ENCODE peak calls at places on chromosomes 6 and 20, in five cellular contexts. O is ovary, U is IMR-90, R is retinal pigment epithelial cell, Y is GM13976. E is an unnamed sample.

GRCh38 chr20:3681931-3682820 is at the start of gene ADAM33:
- DNase-seq in O (peak; percentile 63), U (no peak), R (no peak), Y (no peak), E (peak; percentile 71)

GRCh38 chr6:33851959-33852358 is 48.2 kb upstream of the MLN start:
- DNase-seq in O (no peak), U (no peak), R (no peak), Y (no peak), E (no peak)

GRCh38 chr20:58175425-58175824 is 53.0 kb downstream of the ANKRD60 start:
- DNase-seq in O (no peak), U (no peak), R (no peak), Y (no peak), E (no peak)

GRCh38 chr6:155026366-155027045 is 31.4 kb downstream of the TIAM2 start:
- DNase-seq in O (peak; percentile 13), U (peak; percentile 76), R (peak; percentile 68), Y (no peak), E (peak; percentile 52)

GRCh38 chr6:2403546-2403945 is 158.1 kb upstream of the GMDS start:
- DNase-seq in O (no peak), U (no peak), R (no peak), Y (no peak), E (no peak)

GRCh38 chr6:156773935-156774871 is 3.0 kb upstream of the ARID1B start:
- DNase-seq in O (no peak), U (no peak), R (no peak), Y (no peak), E (no peak)

GRCh38 chr6:42086046-42086664 is 35.8 kb downstream of the TAF8 start:
- DNase-seq in O (no peak), U (no peak), R (no peak), Y (no peak), E (no peak)

GRCh38 chr20:52965819-52966218 is 6.3 kb upstream of the TSHZ2 start:
- DNase-seq in O (no peak), U (no peak), R (no peak), Y (no peak), E (no peak)

GRCh38 chr6:28104392-28105250 is 19.8 kb upstream of the ZSCAN16 start:
- DNase-seq in O (peak; percentile 69), U (peak; percentile 70), R (peak; percentile 38), Y (peak; percentile 93), E (peak; percentile 71)

GRCh38 chr6:21101694-21102093 is 491.9 kb upstream of the SOX4 start:
- DNase-seq in O (no peak), U (no peak), R (no peak), Y (no peak), E (no peak)

GRCh38 chr20:50003253-50003656 is 20.5 kb downstream of the SNAI1 start:
- DNase-seq in O (no peak), U (peak; percentile 95), R (no peak), Y (no peak), E (no peak)

GRCh38 chr6:98678481-98678880 is 155.9 kb upstream of the POU3F2 start:
- DNase-seq in O (no peak), U (no peak), R (no peak), Y (no peak), E (no peak)

GRCh38 chr20:13022401-13023170 is 13.8 kb downstream of the SPTLC3 start:
- DNase-seq in O (no peak), U (peak; percentile 82), R (no peak), Y (no peak), E (no peak)

GRCh38 chr6:158958504-158959386 is 41.3 kb downstream of the RSPH3 start:
- DNase-seq in O (no peak), U (no peak), R (no peak), Y (no peak), E (no peak)
- TF ChIP-seq CTCF in O (no peak), U (no peak), R (peak; percentile 20), Y (peak; percentile 16), E (no peak)

GRCh38 chr6:45305546-45305945 is 22.6 kb upstream of the RUNX2 start:
- DNase-seq in O (no peak), U (peak; percentile 62), R (no peak), Y (no peak), E (no peak)

GRCh38 chr6:45314146-45314545 is 14.0 kb upstream of the RUNX2 start:
- DNase-seq in O (no peak), U (no peak), R (no peak), Y (no peak), E (no peak)

DNA sequence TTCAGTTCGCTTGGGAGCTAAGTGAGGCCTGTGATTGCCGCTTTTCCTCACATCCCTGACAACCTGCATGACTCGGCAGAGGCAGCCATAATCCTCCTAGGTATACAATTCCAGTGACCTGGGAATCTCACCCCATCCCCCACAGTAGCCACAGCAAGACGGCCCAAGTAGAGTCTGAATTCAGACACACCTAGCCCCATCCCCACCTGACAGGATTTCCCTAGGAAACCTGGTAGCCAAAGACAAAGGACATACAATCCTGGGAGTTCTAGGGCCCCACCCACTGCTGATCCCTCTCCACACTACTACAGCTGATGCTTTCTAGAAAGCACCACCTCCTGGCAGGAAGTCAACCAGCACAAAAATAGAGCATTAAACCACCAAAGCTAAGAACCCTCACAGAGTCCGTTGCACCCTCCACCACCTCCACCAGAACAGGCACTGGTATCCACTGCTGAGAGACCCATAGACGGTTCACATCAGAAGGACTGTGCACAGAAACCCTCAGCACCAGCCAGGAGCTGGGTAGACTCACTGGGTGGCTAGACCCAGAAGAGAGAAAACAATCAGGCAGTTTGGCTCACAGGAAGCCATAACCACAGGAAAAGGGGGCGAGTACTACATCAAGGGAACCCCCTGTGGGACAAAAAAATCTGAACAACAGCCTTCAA is 17.9 kb upstream of the RUNX2 start:
- DNase-seq in O (no peak), U (no peak), R (no peak), Y (no peak), E (no peak)
- TF ChIP-seq CTCF in O (no peak), U (no peak), R (no peak), Y (no peak), E (no peak)

GRCh38 chr6:132023490-132023889 is 72.3 kb upstream of the CCN2 start:
- DNase-seq in O (no peak), U (no peak), R (no peak), Y (no peak), E (no peak)
- TF ChIP-seq CTCF in O (no peak), U (peak; percentile 9), R (no peak), Y (no peak), E (no peak)

GRCh38 chr6:37988131-37988530 is 168.6 kb downstream of the ZFAND3 start:
- DNase-seq in O (no peak), U (peak; percentile 89), R (no peak), Y (no peak), E (no peak)

GRCh38 chr6:37985355-37985754 is 165.8 kb downstream of the ZFAND3 start:
- DNase-seq in O (no peak), U (no peak), R (no peak), Y (no peak), E (no peak)

GRCh38 chr6:37987008-37987407 is 167.5 kb downstream of the ZFAND3 start:
- DNase-seq in O (no peak), U (peak; percentile 60), R (no peak), Y (no peak), E (no peak)

GRCh38 chr6:37988696-37989095 is 169.2 kb downstream of the ZFAND3 start:
- DNase-seq in O (no peak), U (no peak), R (no peak), Y (no peak), E (no peak)

GRCh38 chr6:37987559-37987958 is 168.0 kb downstream of the ZFAND3 start:
- DNase-seq in O (no peak), U (no peak), R (no peak), Y (no peak), E (no peak)
- TF ChIP-seq CTCF in O (no peak), U (no peak), R (no peak), Y (no peak), E (no peak)

GRCh38 chr6:66926060-66926459 is 1219.0 kb upstream of the EYS start:
- DNase-seq in O (no peak), U (no peak), R (no peak), Y (no peak), E (no peak)
- TF ChIP-seq CTCF in O (no peak), U (no peak), R (no peak), Y (no peak), E (peak; percentile 8)

GRCh38 chr6:166512567-166512966 is 73.9 kb downstream of the RAMACL start:
- DNase-seq in O (no peak), U (no peak), R (no peak), Y (peak; percentile 63), E (no peak)

GRCh38 chr6:166511316-166511715 is 75.2 kb downstream of the RAMACL start:
- DNase-seq in O (no peak), U (no peak), R (no peak), Y (no peak), E (no peak)

GRCh38 chr6:166514196-166514595 is 72.3 kb downstream of the RAMACL start:
- DNase-seq in O (no peak), U (peak; percentile 4), R (no peak), Y (no peak), E (no peak)

GRCh38 chr6:166516256-166516655 is 70.2 kb downstream of the RAMACL start:
- DNase-seq in O (no peak), U (peak; percentile 18), R (no peak), Y (no peak), E (no peak)

DNA sequence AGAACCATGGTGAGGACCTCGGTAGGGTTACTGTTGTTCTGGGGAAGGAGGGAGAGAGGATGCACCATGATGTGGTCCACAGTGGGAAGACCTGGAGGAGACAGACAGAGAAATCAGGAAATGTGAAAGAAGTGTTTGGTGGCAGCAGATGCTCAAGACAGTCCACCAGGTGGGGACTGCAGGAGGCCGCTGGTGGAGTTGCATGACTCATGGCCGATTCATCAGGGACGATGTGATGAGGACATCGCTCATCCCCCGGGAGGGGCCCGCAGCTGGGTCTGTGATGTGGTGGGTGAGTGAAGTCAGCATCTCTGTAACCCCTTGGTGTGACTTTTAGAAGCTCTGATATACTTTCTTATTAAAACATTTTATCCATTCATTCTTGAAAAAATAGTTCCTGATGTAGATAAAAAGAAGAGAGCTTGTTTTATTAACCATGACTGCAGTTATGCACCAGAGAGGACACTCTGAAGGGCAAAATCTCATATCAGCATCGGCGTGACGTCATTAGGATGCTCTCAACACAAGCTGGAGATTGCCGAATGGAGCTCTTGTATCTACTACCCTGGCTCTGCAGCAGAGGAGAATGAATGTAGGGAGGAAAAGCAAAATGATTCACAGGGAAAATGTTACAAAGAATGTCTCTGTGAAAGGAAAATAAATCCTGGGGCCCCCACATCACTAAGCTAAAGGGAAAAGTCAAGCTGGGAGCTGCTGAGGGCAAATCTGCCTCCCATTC is 71.2 kb downstream of the RAMACL start:
- DNase-seq in O (no peak), U (peak; percentile 93), R (no peak), Y (no peak), E (no peak)
- TF ChIP-seq CTCF in O (no peak), U (peak; percentile 67), R (peak; percentile 29), Y (no peak), E (no peak)

DNA sequence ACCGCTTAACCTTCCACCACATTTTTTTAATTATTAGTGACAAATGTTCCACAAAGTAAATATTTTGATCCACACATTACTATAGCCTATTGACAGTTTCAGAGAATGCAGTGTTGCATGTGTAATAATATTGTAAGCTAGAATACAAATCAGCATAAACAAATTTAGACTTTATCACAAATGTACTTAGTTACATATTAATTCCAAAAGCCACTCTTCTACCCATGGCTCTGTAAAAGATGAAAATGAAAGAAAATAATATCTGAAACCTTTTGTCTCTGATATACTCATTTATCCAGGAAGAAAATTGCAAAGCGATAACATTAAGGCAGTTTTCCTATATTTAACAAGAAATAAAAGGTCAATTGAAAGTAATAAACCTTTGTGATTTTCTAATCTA is 954.0 kb upstream of the MAN1A1 start:
- DNase-seq in O (no peak), U (no peak), R (no peak), Y (no peak), E (no peak)
- TF ChIP-seq CTCF in O (no peak), U (no peak), R (no peak), Y (no peak), E (no peak)

E was measured in uterus.